ENCODE peak calls at places on chromosomes 16 and 17, in six cellular contexts. C is posterior cingulate gyrus, S is left colon, H is EH, B is activated T-helper 1 cell treated with Interleukin-2 at 50 U/mL for 16 hours, Q is AG20443. L is an unnamed sample.

GRCh38 chr17:39462644-39463375 is 1.5 kb downstream of the CDK12 start:
- DNase-seq in C (no peak), S (peak), H (peak), Q (peak), B (no peak), L (peak)

GRCh38 chr17:79137015-79137770 is 62.6 kb downstream of the ENGASE start:
- DNase-seq in H (no peak), Q (no peak), C (no peak), S (no peak), B (no peak), L (no peak)

GRCh38 chr16:31476305-31477219 is 4.6 kb downstream of the TGFB1I1 start:
- DNase-seq in B (peak), Q (no peak), H (no peak), S (peak), C (no peak), L (no peak)

GRCh38 chr16:80683646-80684045 is 120.8 kb downstream of the CDYL2 start:
- DNase-seq in S (no peak), C (no peak), H (no peak), Q (no peak), B (no peak), L (no peak)

GRCh38 chr17:48994548-48995331 is 2.4 kb upstream of the IGF2BP1 start:
- DNase-seq in H (no peak), Q (no peak), C (no peak), S (no peak), B (no peak), L (no peak)

GRCh38 chr17:10631048-10631700 is 25.9 kb downstream of the MYH3 start:
- DNase-seq in Q (peak), B (no peak), C (no peak), S (no peak), H (peak), L (no peak)

GRCh38 chr16:90019543-90020259 is 445 bp upstream of the DBNDD1 start:
- DNase-seq in C (no peak), S (peak), B (peak), Q (peak), H (peak), L (peak)

GRCh38 chr16:72921620-72922019 is 126.3 kb downstream of the ZFHX3 start:
- DNase-seq in C (peak), H (peak), Q (no peak), B (no peak), S (no peak), L (no peak)

GRCh38 chr17:48012151-48012520 is 25.5 kb downstream of the COPZ2 start:
- DNase-seq in S (peak), B (peak), Q (peak), H (peak), C (peak), L (no peak)

GRCh38 chr17:38455288-38455915 is 27.1 kb downstream of the ARHGAP23 start:
- DNase-seq in Q (no peak), B (no peak), S (no peak), H (peak), C (no peak), L (no peak)

GRCh38 chr17:9906616-9907015 is 1.5 kb upstream of the RCVRN start:
- DNase-seq in Q (no peak), S (no peak), H (no peak), B (no peak), C (no peak), L (no peak)

GRCh38 chr16:66289986-66290385 is 76.5 kb upstream of the CDH5 start:
- DNase-seq in C (no peak), H (no peak), S (no peak), B (no peak), Q (no peak), L (no peak)

GRCh38 chr17:50234581-50234980 is 33.1 kb upstream of the COL1A1 start:
- DNase-seq in B (no peak), H (no peak), Q (no peak), C (no peak), S (no peak), L (peak)

GRCh38 chr16:29011112-29011511 is 26.3 kb downstream of the LAT start:
- DNase-seq in Q (no peak), H (no peak), B (no peak), S (no peak), C (no peak), L (no peak)

GRCh38 chr16:19307587-19308241 is 22.2 kb downstream of the CLEC19A start:
- DNase-seq in H (no peak), C (no peak), S (no peak), B (no peak), Q (no peak), L (peak)

GRCh38 chr17:59347975-59348391 is 16.5 kb downstream of the YPEL2 start:
- DNase-seq in Q (no peak), H (peak), C (no peak), S (no peak), B (no peak), L (no peak)

GRCh38 chr17:37698132-37698615 is 46.7 kb downstream of the HNF1B start:
- DNase-seq in H (peak), B (no peak), Q (peak), C (no peak), S (no peak), L (peak)

GRCh38 chr16:1197237-1197866 is 27.7 kb downstream of the TPSG1 start:
- DNase-seq in C (no peak), Q (no peak), H (no peak), S (no peak), B (no peak), L (no peak)

GRCh38 chr17:64077409-64077808 is 52.5 kb downstream of the ERN1 start:
- DNase-seq in H (no peak), C (no peak), S (no peak), Q (no peak), B (no peak), L (no peak)

GRCh38 chr16:3038256-3038655 is 1.5 kb upstream of the BICDL2 start:
- DNase-seq in H (no peak), C (no peak), S (peak), B (no peak), Q (no peak), L (no peak)

GRCh38 chr16:80947708-80948615 is 58.7 kb downstream of the CMC2 start:
- DNase-seq in S (no peak), C (no peak), Q (no peak), B (no peak), H (no peak), L (no peak)

GRCh38 chr17:30203471-30203981 is 32.0 kb downstream of the SLC6A4 start:
- DNase-seq in S (no peak), C (no peak), B (no peak), H (no peak), Q (no peak), L (no peak)

GRCh38 chr16:51971184-51971583 is 575.8 kb downstream of the TOX3 start:
- DNase-seq in S (no peak), B (no peak), Q (peak), H (peak), C (no peak), L (peak)

GRCh38 chr16:89779231-89779912 is 37.1 kb downstream of the FANCA start:
- DNase-seq in C (no peak), B (no peak), S (no peak), Q (no peak), H (no peak), L (no peak)

GRCh38 chr16:74743668-74744299 is 30.8 kb downstream of the FA2H start:
- DNase-seq in Q (no peak), B (no peak), S (peak), H (peak), C (no peak), L (peak)

GRCh38 chr16:5557966-5558365 is 460.4 kb upstream of the EEF2KMT start:
- DNase-seq in B (no peak), H (no peak), S (no peak), Q (no peak), C (no peak), L (no peak)

GRCh38 chr17:74649909-74650308 is 26.4 kb upstream of the CD300E start:
- DNase-seq in S (no peak), H (no peak), B (no peak), Q (no peak), C (no peak), L (no peak)

GRCh38 chr17:251531-251930 is 70.1 kb upstream of the DOC2B start:
- DNase-seq in H (no peak), B (no peak), S (no peak), Q (no peak), C (no peak), L (no peak)

GRCh38 chr17:63999680-64000531 is 1.8 kb downstream of the PRR29 start:
- DNase-seq in H (no peak), S (no peak), B (no peak), C (no peak), Q (peak), L (no peak)

GRCh38 chr16:88763502-88764053 is 21.4 kb downstream of the PIEZO1 start:
- DNase-seq in S (no peak), H (no peak), B (no peak), C (no peak), Q (no peak), L (peak)

GRCh38 chr16:35391328-35391727 is 1931.9 kb downstream of the TP53TG3F start:
- DNase-seq in C (no peak), B (no peak), H (peak), Q (no peak), S (peak), L (peak)

GRCh38 chr17:20184191-20184590 is 175.0 kb downstream of the SPECC1 start:
- DNase-seq in Q (no peak), B (no peak), C (no peak), H (peak), S (no peak), L (no peak)

GRCh38 chr17:10527419-10527818 is 9.1 kb upstream of the MYH1 start:
- DNase-seq in B (no peak), C (no peak), S (no peak), Q (no peak), H (no peak), L (no peak)

GRCh38 chr16:77723108-77723514 is 797 bp downstream of the NUDT7 start:
- DNase-seq in S (peak), C (no peak), H (peak), Q (peak), B (no peak), L (peak)

GRCh38 chr16:28012031-28012445 is 51.5 kb downstream of the GSG1L start:
- DNase-seq in Q (no peak), H (no peak), S (no peak), C (no peak), B (no peak), L (no peak)